ENCODE peak calls at places on chromosomes 13 and 19, in four cellular contexts. V, T, A and S are unnamed samples.

GRCh38 chr19:35901854-35902661 is at the start of gene HCST:
- DNase-seq in V (no peak), T (no peak), A (no peak), S (no peak)

GRCh38 chr19:18762125-18763023 is 28.7 kb downstream of the COMP start:
- DNase-seq in V (peak), T (no peak), A (peak), S (peak)

GRCh38 chr19:38742906-38743305 is 1.4 kb downstream of the CAPN12 start:
- DNase-seq in V (peak), T (no peak), A (no peak), S (no peak)

GRCh38 chr19:40560092-40560507 is 16.6 kb upstream of the SHKBP1 start:
- DNase-seq in V (no peak), T (no peak), A (no peak), S (no peak)

GRCh38 chr13:99366075-99366987 is 59.1 kb upstream of the GPR183 start:
- DNase-seq in V (no peak), T (no peak), A (no peak), S (no peak)

GRCh38 chr13:95643009-95643408 is 1.5 kb downstream of the DZIP1 start:
- DNase-seq in V (peak), T (no peak), A (no peak), S (no peak)

GRCh38 chr19:35741216-35741541 is 1.1 kb downstream of the IGFLR1 start:
- DNase-seq in V (no peak), T (no peak), A (no peak), S (no peak)

GRCh38 chr19:40641306-40641705 is 40.1 kb downstream of the LTBP4 start:
- DNase-seq in V (no peak), T (peak), A (no peak), S (no peak)

GRCh38 chr19:28905996-28906395 is 307.0 kb downstream of the UQCRFS1 start:
- DNase-seq in V (no peak), T (no peak), A (no peak), S (no peak)

GRCh38 chr19:4014541-4015491 is 7.3 kb downstream of the PIAS4 start:
- DNase-seq in V (peak), T (peak), A (no peak), S (no peak)

GRCh38 chr13:51330741-51331140 is 8.8 kb upstream of the SERPINE3 start:
- DNase-seq in V (no peak), T (no peak), A (no peak), S (no peak)

GRCh38 chr13:111970501-111971155 is 96.3 kb upstream of the SOX1 start:
- DNase-seq in V (no peak), T (no peak), A (no peak), S (no peak)

GRCh38 chr19:45448887-45449299 is 18.9 kb upstream of the FOSB start:
- DNase-seq in V (no peak), T (no peak), A (peak), S (no peak)

GRCh38 chr13:36030670-36031331 is 100.4 kb downstream of the DCLK1 start:
- DNase-seq in V (peak), T (no peak), A (no peak), S (no peak)

GRCh38 chr19:34808566-34808965 is 35.6 kb upstream of the ZNF599 start:
- DNase-seq in V (no peak), T (no peak), A (no peak), S (no peak)

GRCh38 chr13:35979378-35979911 is 151.7 kb downstream of the DCLK1 start:
- DNase-seq in V (no peak), T (no peak), A (no peak), S (no peak)

GRCh38 chr19:49231389-49231788 is 73.8 kb downstream of the TRPM4 start:
- DNase-seq in V (no peak), T (no peak), A (no peak), S (no peak)

GRCh38 chr13:98060282-98060681 is 82.6 kb upstream of the FARP1 start:
- DNase-seq in V (no peak), T (no peak), A (no peak), S (no peak)

GRCh38 chr19:13002389-13002898 is 7.2 kb downstream of the NFIX start:
- DNase-seq in V (peak), T (no peak), A (no peak), S (no peak)

GRCh38 chr19:48969276-48970138 is 4.4 kb downstream of the FTL start:
- DNase-seq in V (no peak), T (peak), A (no peak), S (no peak)

GRCh38 chr13:26323764-26324163 is 69.8 kb downstream of the CDK8 start:
- DNase-seq in V (no peak), T (no peak), A (no peak), S (no peak)

GRCh38 chr19:28065026-28065425 is 1147.9 kb downstream of the UQCRFS1 start:
- DNase-seq in V (no peak), T (no peak), A (no peak), S (no peak)

GRCh38 chr13:109288151-109288709 is 498.2 kb downstream of the IRS2 start:
- DNase-seq in V (no peak), T (no peak), A (no peak), S (no peak)

GRCh38 chr19:19538767-19539166 is 702 bp downstream of the CILP2 start:
- DNase-seq in V (no peak), T (no peak), A (no peak), S (no peak)

GRCh38 chr19:35223856-35224505 is 4.6 kb downstream of the FAM187B start:
- DNase-seq in V (no peak), T (no peak), A (no peak), S (no peak)

GRCh38 chr19:55366790-55367189 is 3.5 kb downstream of the IL11 start:
- DNase-seq in V (no peak), T (no peak), A (no peak), S (no peak)

GRCh38 chr19:3359850-3360493 is 6.4 kb upstream of the NFIC start:
- DNase-seq in V (peak), T (peak), A (no peak), S (no peak)

GRCh38 chr19:31149306-31149975 is 199.8 kb downstream of the TSHZ3 start:
- DNase-seq in V (no peak), T (no peak), A (no peak), S (no peak)

GRCh38 chr13:96542986-96543385 is 451.3 kb downstream of the OXGR1 start:
- DNase-seq in V (no peak), T (no peak), A (no peak), S (no peak)

GRCh38 chr19:33406521-33407139 is 33.1 kb downstream of the CEBPG start:
- DNase-seq in V (peak), T (peak), A (peak), S (peak)

GRCh38 chr13:111282425-111282824 is 38.0 kb upstream of the TEX29 start:
- DNase-seq in V (no peak), T (no peak), A (no peak), S (no peak)

GRCh38 chr13:111661052-111661451 is 340.6 kb downstream of the TEX29 start:
- DNase-seq in V (no peak), T (no peak), A (no peak), S (no peak)

GRCh38 chr19:28686741-28687140 is 526.2 kb downstream of the UQCRFS1 start:
- DNase-seq in V (no peak), T (peak), A (no peak), S (no peak)

DNA sequence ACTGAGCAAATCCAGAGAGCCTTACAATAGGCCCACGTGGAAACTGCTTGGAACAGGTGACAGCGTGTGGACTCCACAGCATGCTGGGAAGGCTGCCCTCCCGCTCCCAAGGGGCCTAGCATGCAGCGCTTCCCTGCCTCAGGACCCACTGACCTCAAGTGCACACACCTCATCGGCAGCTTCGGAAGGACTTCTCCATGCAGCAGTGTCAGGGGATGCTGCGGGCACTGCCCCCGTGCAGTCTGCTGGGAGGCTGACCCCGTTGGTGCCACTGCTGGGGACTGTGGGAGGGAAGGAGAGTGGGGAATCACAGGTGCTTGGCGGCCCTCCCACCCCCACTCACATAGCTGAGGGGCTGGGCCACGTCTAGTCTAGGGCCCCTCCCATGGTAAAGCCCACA is 17.2 kb downstream of the CAPS start:
- DNase-seq in V (no peak), T (no peak), A (no peak), S (no peak)
- TF ChIP-seq RAD21 in V (no peak), T (no peak), A (no peak), S (no peak)

GRCh38 chr19:54017266-54017665 is 25.8 kb downstream of the CACNG6 start:
- DNase-seq in V (no peak), T (no peak), A (no peak), S (no peak)

GRCh38 chr19:54013866-54014265 is 22.4 kb downstream of the CACNG6 start:
- DNase-seq in V (no peak), T (no peak), A (no peak), S (no peak)

GRCh38 chr19:54011507-54012211 is 20.2 kb downstream of the CACNG6 start:
- DNase-seq in V (no peak), T (no peak), A (no peak), S (no peak)

GRCh38 chr19:54010474-54010873 is 19.0 kb downstream of the CACNG6 start:
- DNase-seq in V (no peak), T (no peak), A (no peak), S (no peak)

GRCh38 chr19:54014920-54015560 is 23.6 kb downstream of the CACNG6 start:
- DNase-seq in V (no peak), T (no peak), A (no peak), S (no peak)
- TF ChIP-seq ELF1 in V (no peak), T (no peak), A (no peak), S (no peak)

DNA sequence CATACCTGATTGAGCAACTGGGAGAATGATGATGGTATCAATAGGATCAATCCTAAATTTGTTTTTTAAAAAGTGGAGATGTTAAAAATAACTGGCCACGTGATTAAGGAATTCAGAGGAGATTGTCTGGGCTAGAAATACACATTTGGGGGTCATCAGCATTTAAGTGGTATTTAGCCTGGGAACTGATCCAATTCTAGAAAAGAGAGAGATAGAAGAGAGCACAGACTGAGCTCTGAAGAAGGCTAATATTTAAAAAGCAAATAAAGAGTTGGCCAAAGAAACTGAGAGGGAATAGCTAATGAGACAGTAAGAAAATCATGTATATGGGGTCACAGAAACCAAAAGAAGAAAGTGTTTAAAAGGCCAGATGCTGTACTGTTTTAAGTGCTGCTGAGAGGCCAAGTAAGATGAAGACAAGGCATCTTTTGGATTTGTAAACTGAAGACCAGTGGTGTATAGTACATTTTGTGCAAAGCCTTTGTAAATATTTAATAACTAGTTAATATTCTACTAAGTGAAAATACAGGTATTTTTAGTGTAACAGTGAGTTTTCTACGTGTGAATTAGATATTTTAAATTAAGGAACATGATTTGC is 40.2 kb downstream of the UBL3 start:
- DNase-seq in V (no peak), T (no peak), A (peak), S (no peak)
- TF ChIP-seq CTCF in V (no peak), T (no peak), A (no peak), S (no peak)

DNA sequence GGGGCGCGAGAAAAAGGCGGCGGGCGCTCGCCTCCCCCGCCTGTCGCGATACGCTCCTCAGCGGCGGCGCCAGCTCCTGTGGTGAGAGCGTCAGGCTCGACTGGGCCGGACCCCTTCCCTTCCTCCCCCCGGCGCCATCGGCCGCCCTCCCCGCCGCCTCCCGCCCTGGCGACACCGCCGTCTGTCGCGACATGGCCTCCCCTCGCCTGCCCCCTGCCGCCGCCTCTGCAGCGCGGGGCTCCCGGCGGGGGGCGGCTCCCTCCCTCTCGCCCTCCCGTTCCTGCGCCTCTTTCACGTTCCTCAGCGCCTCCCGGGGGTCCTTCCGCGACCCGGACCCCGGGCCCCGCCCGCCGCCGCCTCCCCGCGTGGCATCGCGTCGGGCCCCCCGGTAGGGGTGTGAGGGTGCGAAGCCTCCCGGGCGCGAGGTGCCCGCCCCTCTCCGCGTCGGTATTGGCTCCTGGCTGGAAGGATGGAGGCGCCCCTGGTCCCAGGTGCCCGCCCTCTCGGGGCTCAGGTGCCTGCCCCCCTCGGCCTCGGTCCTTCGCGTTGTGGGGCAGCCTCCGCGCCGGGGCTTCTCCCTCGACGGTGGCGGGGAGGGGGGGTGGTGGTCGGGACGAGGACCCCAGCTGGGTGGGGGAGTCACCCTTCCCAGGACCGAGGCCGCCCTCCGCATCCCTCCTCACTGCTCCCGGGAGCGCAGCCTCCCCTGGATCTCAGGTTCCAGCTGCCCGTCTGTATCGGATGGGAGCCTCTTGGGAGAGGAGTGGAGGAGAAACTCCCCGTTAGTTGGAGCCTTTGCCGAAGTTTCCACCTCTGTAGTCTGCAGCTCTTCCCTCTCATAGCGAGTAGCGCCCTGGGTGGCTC is 583 bp downstream of the CNOT3 start:
- DNase-seq in V (peak), T (peak), A (no peak), S (no peak)
- TF ChIP-seq RAD21 in V (no peak), T (no peak), A (peak), S (no peak)

GRCh38 chr19:51690359-51691121 is 2.6 kb upstream of the SPACA6 start:
- DNase-seq in V (peak), T (peak), A (no peak), S (no peak)
- TF ChIP-seq ELF1 in V (no peak), T (no peak), A (peak), S (no peak)

GRCh38 chr13:113296842-113297369 is at the start of gene LAMP1:
- DNase-seq in V (peak), T (peak), A (peak), S (peak)
- TF ChIP-seq CTCF in V (no peak), T (no peak), A (peak), S (no peak)

DNA sequence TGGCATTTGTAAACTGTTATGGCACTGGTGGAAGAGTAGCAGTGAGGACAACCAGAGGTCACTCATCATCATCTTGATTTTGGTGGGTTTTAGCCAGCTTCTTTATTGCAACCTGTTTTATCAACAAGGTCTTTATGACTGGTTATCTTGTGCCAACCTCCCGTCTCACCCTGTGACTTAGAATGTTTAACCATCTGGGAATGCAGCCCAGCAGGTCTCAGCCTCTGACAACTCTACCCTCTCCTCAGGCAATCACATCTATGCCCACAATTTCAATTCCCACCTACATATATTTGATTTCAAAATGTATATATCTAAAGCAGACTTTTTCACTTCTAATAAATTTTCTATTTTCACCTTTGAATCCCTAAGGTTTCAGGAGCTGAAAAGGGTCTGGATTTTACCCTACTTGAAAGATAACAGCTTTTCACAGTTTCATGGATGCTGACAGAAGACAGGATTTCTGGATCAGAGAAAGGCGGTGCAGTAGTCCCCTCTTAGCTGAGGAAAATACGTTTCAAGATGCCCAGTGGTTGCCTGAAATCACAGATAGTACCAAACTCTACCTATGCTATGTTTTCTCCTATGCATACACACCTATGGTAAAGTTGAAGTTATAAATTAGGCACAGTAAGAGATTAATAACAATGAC is 1171.8 kb downstream of the DIAPH3 start:
- DNase-seq in V (no peak), T (no peak), A (no peak), S (no peak)
- TF ChIP-seq RAD21 in V (no peak), T (no peak), A (no peak), S (no peak)